ENCODE peak calls at places on chromosome 21, in five cellular contexts. R is GM23248, T is OCI-LY7, S is neural progenitor cell, Z is HCT116. B is an unnamed sample.
A peak's percentile ranks its signal among the peaks of the same experiment; 100 is the strongest.

GRCh38 chr21:46559291-46559983 is 45.4 kb downstream of the S100B start:
- DNase-seq in Z (no peak), R (no peak), T (peak; percentile 71), S (no peak), B (no peak)

GRCh38 chr21:15682182-15682895 is 47.4 kb upstream of the USP25 start:
- DNase-seq in S (no peak), R (peak; percentile 74), Z (no peak), T (no peak), B (no peak)

GRCh38 chr21:45974073-45975016 is 7.2 kb upstream of the COL6A1 start:
- DNase-seq in R (peak; percentile 84), S (peak; percentile 70), Z (peak; percentile 36), T (no peak), B (peak; percentile 72)

GRCh38 chr21:16294128-16294527 is 564.3 kb downstream of the USP25 start:
- DNase-seq in T (no peak), Z (no peak), R (no peak), S (no peak), B (no peak)

GRCh38 chr21:46459356-46460112 is 843 bp downstream of the DIP2A start:
- DNase-seq in T (peak; percentile 18), S (peak; percentile 42), Z (no peak), R (peak; percentile 83), B (peak; percentile 58)

GRCh38 chr21:17550671-17551308 is 37.9 kb downstream of the CXADR start:
- DNase-seq in S (no peak), Z (no peak), R (no peak), T (no peak), B (no peak)

GRCh38 chr21:33362044-33362555 is 37.3 kb downstream of the IFNAR1 start:
- DNase-seq in T (peak; percentile 72), Z (no peak), R (no peak), S (peak; percentile 62), B (peak; percentile 92)

GRCh38 chr21:38188037-38188436 is 68.8 kb upstream of the KCNJ15 start:
- DNase-seq in S (no peak), T (no peak), R (peak; percentile 58), Z (no peak), B (no peak)

GRCh38 chr21:46173573-46173972 is 10.7 kb downstream of the SPATC1L start:
- DNase-seq in S (no peak), T (no peak), R (no peak), Z (no peak), B (no peak)

GRCh38 chr21:17389311-17389710 is 123.5 kb upstream of the CXADR start:
- DNase-seq in R (no peak), S (no peak), Z (no peak), T (no peak), B (no peak)

GRCh38 chr21:14869984-14870840 is 194.6 kb downstream of the NRIP1 start:
- DNase-seq in R (no peak), S (no peak), T (no peak), Z (no peak), B (no peak)

GRCh38 chr21:17818158-17819113 is 720 bp downstream of the C21orf91 start:
- DNase-seq in Z (no peak), T (peak; percentile 78), R (peak; percentile 62), S (peak; percentile 76), B (peak; percentile 76)

GRCh38 chr21:25708467-25709065 is 26.1 kb downstream of the ATP5PF start:
- DNase-seq in S (peak; percentile 51), R (peak; percentile 53), T (peak; percentile 60), Z (peak; percentile 26), B (peak; percentile 58)

GRCh38 chr21:14657241-14658008 is 111.3 kb upstream of the SAMSN1 start:
- DNase-seq in T (no peak), R (no peak), Z (no peak), S (no peak), B (no peak)

GRCh38 chr21:46002841-46003574 is 21.4 kb downstream of the COL6A1 start:
- DNase-seq in R (peak; percentile 22), S (no peak), Z (no peak), T (no peak), B (no peak)

GRCh38 chr21:19440792-19441494 is 1037.4 kb upstream of the TMPRSS15 start:
- DNase-seq in Z (no peak), S (no peak), T (no peak), R (no peak), B (no peak)

GRCh38 chr21:16086936-16087335 is 357.2 kb downstream of the USP25 start:
- DNase-seq in Z (no peak), S (no peak), T (no peak), R (no peak), B (no peak)

GRCh38 chr21:22762463-22762862 is 1764.3 kb downstream of the NCAM2 start:
- DNase-seq in R (no peak), S (no peak), Z (no peak), T (no peak), B (no peak)

GRCh38 chr21:41441546-41441945 is 15.5 kb downstream of the MX1 start:
- DNase-seq in S (no peak), R (no peak), Z (no peak), T (no peak), B (no peak)

GRCh38 chr21:42202321-42202720 is 16.6 kb upstream of the ABCG1 start:
- DNase-seq in T (no peak), R (no peak), Z (no peak), S (no peak), B (no peak)

GRCh38 chr21:17925000-17925610 is 105.9 kb upstream of the C21orf91 start:
- DNase-seq in Z (peak; percentile 59), T (peak; percentile 76), R (peak; percentile 68), S (peak; percentile 83), B (peak; percentile 87)

GRCh38 chr21:18987515-18988026 is 584.0 kb upstream of the TMPRSS15 start:
- DNase-seq in Z (no peak), R (no peak), S (no peak), T (no peak), B (peak; percentile 21)

GRCh38 chr21:41564871-41565281 is 56.9 kb upstream of the TMPRSS2 start:
- DNase-seq in R (peak; percentile 91), T (no peak), S (no peak), Z (no peak), B (no peak)

GRCh38 chr21:46159841-46160562 is 4.6 kb upstream of the FTCD start:
- DNase-seq in S (no peak), T (no peak), Z (no peak), R (no peak), B (no peak)

GRCh38 chr21:17786219-17787181 is 32.7 kb downstream of the C21orf91 start:
- DNase-seq in Z (no peak), S (no peak), T (no peak), R (no peak), B (no peak)

GRCh38 chr21:26965567-26966359 is 1.1 kb downstream of the ADAMTS5 start:
- DNase-seq in R (peak; percentile 69), Z (no peak), T (no peak), S (peak; percentile 87), B (peak; percentile 89)

GRCh38 chr21:35189077-35189863 is 140.2 kb upstream of the RUNX1 start:
- DNase-seq in R (peak; percentile 87), T (peak; percentile 91), Z (no peak), S (no peak), B (no peak)
- TF ChIP-seq EZH2phosphoT487 in R (no peak), T (no peak), Z (no peak), S (no peak), B (no peak)

GRCh38 chr21:36976228-36976627 is 9.8 kb upstream of the HLCS start:
- DNase-seq in T (no peak), S (no peak), Z (no peak), R (no peak), B (no peak)
- TF ChIP-seq EZH2phosphoT487 in T (no peak), S (no peak), Z (no peak), R (no peak), B (no peak)

DNA sequence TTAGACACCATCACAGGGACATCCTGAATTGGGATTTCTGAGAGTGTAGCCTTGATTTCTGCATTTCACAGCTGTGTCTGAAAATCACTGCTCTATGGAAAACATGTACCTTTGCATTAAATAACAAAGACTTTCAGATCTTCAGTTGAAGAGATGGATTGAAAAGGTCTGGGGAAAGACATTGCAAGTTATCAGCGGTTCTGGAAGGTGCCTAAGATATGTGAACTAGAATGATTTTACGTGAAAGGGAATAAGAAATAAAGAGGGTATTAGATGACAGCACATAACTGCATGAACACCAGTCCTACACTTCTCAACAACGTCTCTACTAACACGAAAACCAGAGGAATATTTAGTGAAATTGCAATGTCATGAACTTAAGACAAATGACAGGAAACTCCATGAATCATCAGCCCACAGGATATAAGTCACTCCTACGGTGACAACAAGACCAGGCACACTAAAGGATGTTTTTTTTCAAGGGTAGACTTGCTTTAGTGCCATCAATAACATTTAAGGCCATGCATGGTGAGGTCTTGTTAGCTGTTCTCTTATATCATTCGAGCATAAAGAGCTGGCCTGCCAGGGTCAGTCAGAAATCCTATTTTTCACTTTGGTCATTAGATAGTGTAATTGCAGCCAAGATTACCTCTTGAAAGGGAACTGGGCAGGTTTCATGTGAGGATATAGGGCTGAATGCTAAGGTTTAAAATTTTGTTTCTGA is 283.1 kb downstream of the GRIK1 start:
- DNase-seq in R (peak; percentile 69), Z (no peak), S (no peak), T (no peak), B (no peak)
- TF ChIP-seq EZH2phosphoT487 in R (no peak), Z (no peak), S (no peak), T (no peak), B (no peak)

GRCh38 chr21:39349211-39350093 is 564 bp upstream of the HMGN1 start:
- DNase-seq in T (peak; percentile 98), Z (peak; percentile 89), S (peak; percentile 99), R (peak; percentile 98), B (peak; percentile 98)

GRCh38 chr21:39346671-39347327 is 2.1 kb downstream of the HMGN1 start:
- DNase-seq in Z (no peak), S (no peak), T (no peak), R (no peak), B (no peak)

GRCh38 chr21:39348040-39348354 is 891 bp downstream of the HMGN1 start:
- DNase-seq in S (no peak), R (no peak), Z (no peak), T (no peak), B (no peak)

GRCh38 chr21:39348355-39349210 is at the start of gene HMGN1:
- DNase-seq in Z (no peak), T (peak; percentile 86), S (peak; percentile 97), R (peak; percentile 95), B (peak; percentile 93)

DNA sequence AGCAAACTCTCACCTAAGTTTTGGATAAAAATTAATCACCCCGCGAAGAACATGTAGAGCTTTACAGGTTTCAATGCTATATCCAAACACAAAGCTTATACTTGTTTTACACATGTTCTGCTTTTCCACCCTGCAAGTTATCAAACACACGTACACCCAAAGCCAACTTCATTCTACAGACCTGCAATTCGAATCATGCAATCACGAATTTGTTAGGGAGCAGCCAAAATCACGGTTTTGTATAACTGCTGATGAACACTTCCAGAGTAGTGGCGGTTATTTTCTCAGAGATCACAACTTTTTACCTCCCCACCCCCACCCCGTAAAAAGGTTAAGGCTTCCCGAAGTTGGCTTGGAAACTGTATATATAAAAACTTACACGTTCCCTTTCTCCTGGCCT is 1.4 kb downstream of the HMGN1 start:
- DNase-seq in T (no peak), R (peak; percentile 10), S (no peak), Z (no peak), B (no peak)
- TF ChIP-seq EZH2phosphoT487 in T (no peak), R (no peak), S (no peak), Z (no peak), B (no peak)

GRCh38 chr21:44932366-44933181 is 7.3 kb upstream of the SLX9 start:
- DNase-seq in S (peak; percentile 66), R (peak; percentile 72), Z (no peak), T (peak; percentile 42), B (no peak)
- TF ChIP-seq EZH2phosphoT487 in S (peak; percentile 60), R (no peak), Z (no peak), T (no peak), B (no peak)

GRCh38 chr21:23853796-23854379 is 1753.4 kb downstream of the MRPL39 start:
- DNase-seq in R (peak; percentile 1), T (peak; percentile 2), S (no peak), Z (no peak), B (peak; percentile 45)
- TF ChIP-seq EZH2phosphoT487 in R (no peak), T (no peak), S (no peak), Z (no peak), B (no peak)